ENCODE peak calls at places on chromosomes 16 and 17, in six cellular contexts. One of them, this sample, is unnamed. For H3K4me1, the result is how much of the 10 kb centered on the place peaks cover.

GRCh38 chr17:79629548-79630049 is 18.7 kb upstream of the RBFOX3 start:
- DNase-seq in neural progenitor cell: no peak
- DNase-seq in adrenal gland: no peak
- DNase-seq in esophagus muscularis mucosa: peak
- DNase-seq in PC-9: no peak
- DNase-seq in Panc1: no peak
- DNase-seq in this sample: no peak

GRCh38 chr17:7712111-7712771 is 5.3 kb upstream of the DNAH2 start:
- DNase-seq in neural progenitor cell: peak
- DNase-seq in adrenal gland: no peak
- DNase-seq in esophagus muscularis mucosa: no peak
- DNase-seq in PC-9: no peak
- DNase-seq in Panc1: no peak
- DNase-seq in this sample: no peak

GRCh38 chr16:2786061-2786825 is 1.1 kb downstream of the PRSS33 start:
- DNase-seq in neural progenitor cell: no peak
- DNase-seq in adrenal gland: no peak
- DNase-seq in esophagus muscularis mucosa: no peak
- DNase-seq in PC-9: no peak
- DNase-seq in Panc1: no peak
- DNase-seq in this sample: no peak

GRCh38 chr16:57884655-57885133 is 82.4 kb upstream of the KIFC3 start:
- DNase-seq in neural progenitor cell: no peak
- DNase-seq in adrenal gland: no peak
- DNase-seq in esophagus muscularis mucosa: no peak
- DNase-seq in PC-9: no peak
- DNase-seq in Panc1: no peak
- DNase-seq in this sample: no peak

GRCh38 chr16:55030944-55031343 is 100.3 kb downstream of the IRX5 start:
- DNase-seq in neural progenitor cell: peak
- DNase-seq in adrenal gland: no peak
- DNase-seq in esophagus muscularis mucosa: no peak
- DNase-seq in PC-9: no peak
- DNase-seq in Panc1: no peak
- DNase-seq in this sample: no peak

GRCh38 chr17:79952265-79952877 is 83.3 kb downstream of the TBC1D16 start:
- DNase-seq in neural progenitor cell: no peak
- DNase-seq in adrenal gland: peak
- DNase-seq in esophagus muscularis mucosa: no peak
- DNase-seq in PC-9: no peak
- DNase-seq in Panc1: no peak
- DNase-seq in this sample: no peak

GRCh38 chr16:12896562-12896961 is 4.8 kb upstream of the SHISA9 start:
- DNase-seq in neural progenitor cell: peak
- DNase-seq in adrenal gland: no peak
- DNase-seq in esophagus muscularis mucosa: no peak
- DNase-seq in PC-9: no peak
- DNase-seq in Panc1: peak
- DNase-seq in this sample: no peak

GRCh38 chr17:71505200-71505599 is 615.6 kb upstream of the SOX9 start:
- DNase-seq in neural progenitor cell: no peak
- DNase-seq in adrenal gland: no peak
- DNase-seq in esophagus muscularis mucosa: no peak
- DNase-seq in PC-9: no peak
- DNase-seq in Panc1: no peak
- DNase-seq in this sample: no peak

GRCh38 chr17:31369266-31369665 is 22.2 kb upstream of the RAB11FIP4 start:
- DNase-seq in neural progenitor cell: no peak
- DNase-seq in adrenal gland: no peak
- DNase-seq in esophagus muscularis mucosa: no peak
- DNase-seq in PC-9: no peak
- DNase-seq in Panc1: no peak
- DNase-seq in this sample: peak

GRCh38 chr17:40879026-40879425 is 6.0 kb downstream of the KRT20 start:
- DNase-seq in neural progenitor cell: no peak
- DNase-seq in adrenal gland: no peak
- DNase-seq in esophagus muscularis mucosa: no peak
- DNase-seq in PC-9: no peak
- DNase-seq in Panc1: no peak
- DNase-seq in this sample: no peak

GRCh38 chr17:80438806-80439205 is 23.8 kb downstream of the ENDOV start:
- DNase-seq in neural progenitor cell: no peak
- DNase-seq in adrenal gland: no peak
- DNase-seq in esophagus muscularis mucosa: no peak
- DNase-seq in PC-9: no peak
- DNase-seq in Panc1: no peak
- DNase-seq in this sample: no peak

GRCh38 chr17:82592289-82592683 is 56.0 kb downstream of the WDR45B start:
- DNase-seq in neural progenitor cell: no peak
- DNase-seq in adrenal gland: no peak
- DNase-seq in esophagus muscularis mucosa: no peak
- DNase-seq in PC-9: peak
- DNase-seq in Panc1: no peak
- DNase-seq in this sample: no peak

GRCh38 chr17:68011199-68011665 is 15.0 kb upstream of the C17orf58 start:
- DNase-seq in neural progenitor cell: peak
- DNase-seq in adrenal gland: peak
- DNase-seq in esophagus muscularis mucosa: no peak
- DNase-seq in PC-9: peak
- DNase-seq in Panc1: no peak
- DNase-seq in this sample: peak

GRCh38 chr17:2054740-2055493 is at the start of gene HIC1:
- DNase-seq in neural progenitor cell: peak
- DNase-seq in adrenal gland: peak
- DNase-seq in esophagus muscularis mucosa: peak
- DNase-seq in PC-9: peak
- DNase-seq in Panc1: no peak
- DNase-seq in this sample: peak

GRCh38 chr17:44310612-44311376 is 2.4 kb downstream of the RUNDC3A start:
- DNase-seq in neural progenitor cell: no peak
- DNase-seq in adrenal gland: no peak
- DNase-seq in esophagus muscularis mucosa: no peak
- DNase-seq in PC-9: no peak
- DNase-seq in Panc1: no peak
- DNase-seq in this sample: no peak

GRCh38 chr16:187330-187729 is 7.1 kb downstream of the HBQ1 start:
- DNase-seq in neural progenitor cell: no peak
- DNase-seq in adrenal gland: no peak
- DNase-seq in esophagus muscularis mucosa: no peak
- DNase-seq in PC-9: no peak
- DNase-seq in Panc1: no peak
- DNase-seq in this sample: no peak

GRCh38 chr16:57994778-57995177 is 5.7 kb downstream of the ZNF319 start:
- DNase-seq in neural progenitor cell: peak
- DNase-seq in adrenal gland: peak
- DNase-seq in esophagus muscularis mucosa: no peak
- DNase-seq in PC-9: peak
- DNase-seq in Panc1: no peak
- DNase-seq in this sample: peak

GRCh38 chr16:22191966-22192260 is 14.2 kb upstream of the EEF2K start:
- DNase-seq in neural progenitor cell: no peak
- DNase-seq in adrenal gland: peak
- DNase-seq in esophagus muscularis mucosa: no peak
- DNase-seq in PC-9: no peak
- DNase-seq in Panc1: no peak
- DNase-seq in this sample: peak

GRCh38 chr17:46763416-46763815 is 55.1 kb downstream of the WNT3 start:
- DNase-seq in neural progenitor cell: no peak
- DNase-seq in adrenal gland: no peak
- DNase-seq in esophagus muscularis mucosa: no peak
- DNase-seq in PC-9: no peak
- DNase-seq in Panc1: no peak
- DNase-seq in this sample: no peak

GRCh38 chr16:10571354-10571753 is 9.0 kb downstream of the EMP2 start:
- DNase-seq in neural progenitor cell: no peak
- DNase-seq in adrenal gland: no peak
- DNase-seq in esophagus muscularis mucosa: no peak
- DNase-seq in PC-9: no peak
- DNase-seq in Panc1: no peak
- DNase-seq in this sample: no peak

GRCh38 chr17:49218941-49219913 is 8.7 kb downstream of the ABI3 start:
- DNase-seq in neural progenitor cell: no peak
- DNase-seq in adrenal gland: no peak
- DNase-seq in esophagus muscularis mucosa: no peak
- DNase-seq in PC-9: no peak
- DNase-seq in Panc1: no peak
- DNase-seq in this sample: no peak

GRCh38 chr17:67639555-67639954 is 78.2 kb upstream of the NOL11 start:
- DNase-seq in neural progenitor cell: no peak
- DNase-seq in adrenal gland: no peak
- DNase-seq in esophagus muscularis mucosa: no peak
- DNase-seq in PC-9: no peak
- DNase-seq in Panc1: no peak
- DNase-seq in this sample: no peak

GRCh38 chr16:1156111-1156982 is 3.4 kb downstream of the CACNA1H start:
- DNase-seq in neural progenitor cell: no peak
- DNase-seq in adrenal gland: no peak
- DNase-seq in esophagus muscularis mucosa: no peak
- DNase-seq in PC-9: no peak
- DNase-seq in Panc1: no peak
- DNase-seq in this sample: no peak

GRCh38 chr17:72613411-72614292 is 478.8 kb downstream of the SLC39A11 start:
- DNase-seq in neural progenitor cell: no peak
- DNase-seq in adrenal gland: no peak
- DNase-seq in esophagus muscularis mucosa: no peak
- DNase-seq in PC-9: no peak
- DNase-seq in Panc1: no peak
- DNase-seq in this sample: peak

GRCh38 chr16:50941651-50942050 is 199.8 kb downstream of the CYLD start:
- DNase-seq in neural progenitor cell: no peak
- DNase-seq in adrenal gland: no peak
- DNase-seq in esophagus muscularis mucosa: no peak
- DNase-seq in PC-9: no peak
- DNase-seq in Panc1: no peak
- DNase-seq in this sample: peak

GRCh38 chr16:79628501-79628975 is 28.0 kb upstream of the MAF start:
- DNase-seq in neural progenitor cell: no peak
- DNase-seq in adrenal gland: no peak
- DNase-seq in esophagus muscularis mucosa: no peak
- DNase-seq in PC-9: no peak
- DNase-seq in Panc1: no peak
- DNase-seq in this sample: peak

GRCh38 chr16:84566580-84567244 is 51.2 kb downstream of the COTL1 start:
- DNase-seq in neural progenitor cell: no peak
- DNase-seq in adrenal gland: no peak
- DNase-seq in esophagus muscularis mucosa: no peak
- DNase-seq in PC-9: no peak
- DNase-seq in Panc1: no peak
- DNase-seq in this sample: no peak

GRCh38 chr16:31440511-31441184 is 1.9 kb downstream of the ZNF843 start:
- DNase-seq in neural progenitor cell: no peak
- DNase-seq in adrenal gland: no peak
- DNase-seq in esophagus muscularis mucosa: no peak
- DNase-seq in PC-9: no peak
- DNase-seq in Panc1: no peak
- DNase-seq in this sample: peak

GRCh38 chr16:31436221-31437045 is 6.2 kb downstream of the ZNF843 start:
- DNase-seq in neural progenitor cell: no peak
- DNase-seq in adrenal gland: no peak
- DNase-seq in esophagus muscularis mucosa: no peak
- DNase-seq in PC-9: no peak
- DNase-seq in Panc1: no peak
- DNase-seq in this sample: no peak

GRCh38 chr16:31439519-31439918 is 3.1 kb downstream of the ZNF843 start:
- DNase-seq in neural progenitor cell: no peak
- DNase-seq in adrenal gland: no peak
- DNase-seq in esophagus muscularis mucosa: no peak
- DNase-seq in PC-9: no peak
- DNase-seq in Panc1: no peak
- DNase-seq in this sample: no peak

GRCh38 chr16:31438414-31438813 is 4.2 kb downstream of the ZNF843 start:
- DNase-seq in neural progenitor cell: no peak
- DNase-seq in adrenal gland: no peak
- DNase-seq in esophagus muscularis mucosa: no peak
- DNase-seq in PC-9: no peak
- DNase-seq in Panc1: no peak
- DNase-seq in this sample: peak

GRCh38 chr16:31441956-31442355 is 633 bp downstream of the ZNF843 start:
- DNase-seq in neural progenitor cell: no peak
- DNase-seq in adrenal gland: no peak
- DNase-seq in esophagus muscularis mucosa: no peak
- DNase-seq in PC-9: no peak
- DNase-seq in Panc1: no peak
- DNase-seq in this sample: no peak
- H3K27ac ChIP-seq in neural progenitor cell: no peak
- H3K27ac ChIP-seq in adrenal gland: peak
- H3K27ac ChIP-seq in esophagus muscularis mucosa: peak
- H3K27ac ChIP-seq in PC-9: no peak
- H3K27ac ChIP-seq in Panc1: no peak
- H3K27ac ChIP-seq in this sample: no peak

GRCh38 chr17:8856869-8857575 is 10.5 kb downstream of the PIK3R6 start:
- DNase-seq in neural progenitor cell: no peak
- DNase-seq in adrenal gland: no peak
- DNase-seq in esophagus muscularis mucosa: no peak
- DNase-seq in PC-9: no peak
- DNase-seq in Panc1: no peak
- DNase-seq in this sample: no peak
- H3K4me1 ChIP-seq in neural progenitor cell: under half
- H3K4me1 ChIP-seq in adrenal gland: under half
- H3K4me1 ChIP-seq in esophagus muscularis mucosa: under half
- H3K4me1 ChIP-seq in PC-9: under half
- H3K4me1 ChIP-seq in Panc1: under half
- H3K4me1 ChIP-seq in this sample: under half

GRCh38 chr17:5049314-5049819 is 14.1 kb upstream of the SLC52A1 start:
- DNase-seq in neural progenitor cell: no peak
- DNase-seq in adrenal gland: no peak
- DNase-seq in esophagus muscularis mucosa: no peak
- DNase-seq in PC-9: no peak
- DNase-seq in Panc1: no peak
- DNase-seq in this sample: no peak
- H3K4me3 ChIP-seq in neural progenitor cell: no peak
- H3K4me3 ChIP-seq in adrenal gland: no peak
- H3K4me3 ChIP-seq in esophagus muscularis mucosa: no peak
- H3K4me3 ChIP-seq in PC-9: no peak
- H3K4me3 ChIP-seq in Panc1: no peak
- H3K4me3 ChIP-seq in this sample: no peak

GRCh38 chr17:75033346-75034235 is 13.2 kb downstream of the ATP5PD start:
- DNase-seq in neural progenitor cell: peak
- DNase-seq in adrenal gland: peak
- DNase-seq in esophagus muscularis mucosa: peak
- DNase-seq in PC-9: peak
- DNase-seq in Panc1: peak
- DNase-seq in this sample: peak

GRCh38 chr17:75034236-75034908 is 12.4 kb downstream of the ATP5PD start:
- DNase-seq in neural progenitor cell: peak
- DNase-seq in adrenal gland: peak
- DNase-seq in esophagus muscularis mucosa: peak
- DNase-seq in PC-9: peak
- DNase-seq in Panc1: peak
- DNase-seq in this sample: peak

GRCh38 chr17:75032896-75033294 is 13.9 kb downstream of the ATP5PD start:
- DNase-seq in neural progenitor cell: no peak
- DNase-seq in adrenal gland: peak
- DNase-seq in esophagus muscularis mucosa: no peak
- DNase-seq in PC-9: no peak
- DNase-seq in Panc1: no peak
- DNase-seq in this sample: peak

GRCh38 chr17:75039238-75039637 is 7.5 kb downstream of the ATP5PD start:
- DNase-seq in neural progenitor cell: no peak
- DNase-seq in adrenal gland: no peak
- DNase-seq in esophagus muscularis mucosa: no peak
- DNase-seq in PC-9: no peak
- DNase-seq in Panc1: no peak
- DNase-seq in this sample: no peak

GRCh38 chr17:75036643-75037268 is 10.0 kb downstream of the ATP5PD start:
- DNase-seq in neural progenitor cell: no peak
- DNase-seq in adrenal gland: peak
- DNase-seq in esophagus muscularis mucosa: peak
- DNase-seq in PC-9: peak
- DNase-seq in Panc1: no peak
- DNase-seq in this sample: peak
- H3K27ac ChIP-seq in neural progenitor cell: no peak
- H3K27ac ChIP-seq in adrenal gland: peak
- H3K27ac ChIP-seq in esophagus muscularis mucosa: peak
- H3K27ac ChIP-seq in PC-9: peak
- H3K27ac ChIP-seq in Panc1: peak
- H3K27ac ChIP-seq in this sample: peak